ENCODE peak calls at places on chromosomes 12 and 14, in seven cellular contexts. C, J, O, Q, L, V and B are unnamed samples.

GRCh38 chr14:92686763-92687427 is 61.5 kb downstream of the LGMN start:
- DNase-seq in O (peak), Q (peak), C (peak), V (peak), J (peak), L (peak), B (peak)

GRCh38 chr14:92516344-92516965 is 2.9 kb downstream of the RIN3 start:
- DNase-seq in Q (no peak), L (no peak), J (no peak), C (no peak), O (no peak), V (no peak), B (no peak)

GRCh38 chr12:58633479-58633878 is 286.8 kb downstream of the LRIG3 start:
- DNase-seq in V (no peak), C (no peak), J (no peak), O (no peak), Q (no peak), L (no peak), B (no peak)

GRCh38 chr12:48027183-48028002 is 23.1 kb upstream of the COL2A1 start:
- DNase-seq in J (no peak), O (no peak), Q (no peak), C (no peak), L (no peak), V (no peak), B (no peak)

GRCh38 chr14:102822311-102822863 is 45.1 kb downstream of the TRAF3 start:
- DNase-seq in O (no peak), L (no peak), J (peak), C (no peak), Q (no peak), V (no peak), B (no peak)

GRCh38 chr12:118328486-118329340 is 44.0 kb downstream of the TAOK3 start:
- DNase-seq in C (no peak), J (no peak), Q (no peak), V (no peak), O (no peak), L (no peak), B (no peak)

GRCh38 chr14:101573289-101573688 is 12.0 kb downstream of the DIO3 start:
- DNase-seq in C (no peak), O (no peak), L (no peak), J (no peak), Q (no peak), V (no peak), B (no peak)

GRCh38 chr12:50400104-50400637 is 514 bp upstream of the LARP4 start:
- DNase-seq in J (peak), C (no peak), V (peak), O (no peak), L (peak), Q (no peak), B (no peak)

GRCh38 chr14:64772394-64772950 is 68.2 kb downstream of the PLEKHG3 start:
- DNase-seq in J (no peak), L (no peak), V (no peak), O (no peak), C (no peak), Q (no peak), B (no peak)

GRCh38 chr12:52910248-52910883 is 5.5 kb upstream of the KRT8 start:
- DNase-seq in Q (no peak), L (no peak), C (no peak), J (no peak), O (no peak), V (no peak), B (no peak)

GRCh38 chr12:121773011-121773777 is 20.3 kb downstream of the RHOF start:
- DNase-seq in V (peak), L (peak), Q (peak), C (peak), J (peak), O (peak), B (peak)

GRCh38 chr12:11026118-11026517 is 3.7 kb upstream of the TAS2R19 start:
- DNase-seq in C (no peak), Q (no peak), J (no peak), V (no peak), O (no peak), L (no peak), B (peak)

GRCh38 chr12:12684375-12685106 is 11.4 kb downstream of the GPR19 start:
- DNase-seq in Q (no peak), O (no peak), C (peak), V (peak), L (peak), J (peak), B (peak)